ENCODE peak calls at places on chromosomes 13 and 19, in five cellular contexts. I is neural progenitor cell; M is mesendoderm; E is body of pancreas; W is CD8-positive, alpha-beta memory T cell. B is an unnamed sample.

GRCh38 chr13:50731400-50731799 is 112.1 kb downstream of the DLEU7 start:
- DNase-seq in I (no peak), M (no peak), E (no peak), W (no peak), B (no peak)

GRCh38 chr19:40225440-40226305 is 816 bp downstream of the CCNP start:
- DNase-seq in I (no peak), M (no peak), E (no peak), W (no peak), B (no peak)

GRCh38 chr13:53238241-53238640 is 209.6 kb downstream of the OLFM4 start:
- DNase-seq in I (peak; percentile 54), M (peak; percentile 66), E (no peak), W (no peak), B (no peak)

GRCh38 chr13:20940083-20940482 is 37.5 kb upstream of the XPO4 start:
- DNase-seq in I (no peak), M (no peak), E (no peak), W (no peak), B (no peak)

GRCh38 chr19:14972676-14973075 is 7.0 kb downstream of the SLC1A6 start:
- DNase-seq in I (no peak), M (no peak), E (no peak), W (no peak), B (no peak)

GRCh38 chr13:20544186-20544914 is 18.7 kb upstream of the CRYL1 start:
- DNase-seq in I (no peak), M (no peak), E (no peak), W (no peak), B (no peak)

GRCh38 chr13:66887088-66887487 is 343.0 kb downstream of the PCDH9 start:
- DNase-seq in I (no peak), M (no peak), E (no peak), W (no peak), B (no peak)

GRCh38 chr13:111269508-111269907 is 50.9 kb upstream of the TEX29 start:
- DNase-seq in I (no peak), M (peak; percentile 12), E (no peak), W (no peak), B (no peak)

GRCh38 chr19:35143231-35143715 is at the start of gene FXYD7:
- DNase-seq in I (peak; percentile 69), M (no peak), E (no peak), W (no peak), B (no peak)

GRCh38 chr19:18317998-18318800 is 4.7 kb downstream of the LSM4 start:
- DNase-seq in I (no peak), M (no peak), E (no peak), W (peak; percentile 50), B (peak; percentile 39)

GRCh38 chr13:98435356-98435755 is 141.6 kb downstream of the STK24 start:
- DNase-seq in I (no peak), M (no peak), E (no peak), W (no peak), B (no peak)

GRCh38 chr19:56900573-56901097 is 60.1 kb upstream of the PEG3 start:
- DNase-seq in I (no peak), M (no peak), E (no peak), W (no peak), B (no peak)
- H3K27ac ChIP-seq in I (no peak overlapping the region), M (no peak overlapping the region), E (no peak overlapping the region), W (no peak overlapping the region), B (no peak overlapping the region)

DNA sequence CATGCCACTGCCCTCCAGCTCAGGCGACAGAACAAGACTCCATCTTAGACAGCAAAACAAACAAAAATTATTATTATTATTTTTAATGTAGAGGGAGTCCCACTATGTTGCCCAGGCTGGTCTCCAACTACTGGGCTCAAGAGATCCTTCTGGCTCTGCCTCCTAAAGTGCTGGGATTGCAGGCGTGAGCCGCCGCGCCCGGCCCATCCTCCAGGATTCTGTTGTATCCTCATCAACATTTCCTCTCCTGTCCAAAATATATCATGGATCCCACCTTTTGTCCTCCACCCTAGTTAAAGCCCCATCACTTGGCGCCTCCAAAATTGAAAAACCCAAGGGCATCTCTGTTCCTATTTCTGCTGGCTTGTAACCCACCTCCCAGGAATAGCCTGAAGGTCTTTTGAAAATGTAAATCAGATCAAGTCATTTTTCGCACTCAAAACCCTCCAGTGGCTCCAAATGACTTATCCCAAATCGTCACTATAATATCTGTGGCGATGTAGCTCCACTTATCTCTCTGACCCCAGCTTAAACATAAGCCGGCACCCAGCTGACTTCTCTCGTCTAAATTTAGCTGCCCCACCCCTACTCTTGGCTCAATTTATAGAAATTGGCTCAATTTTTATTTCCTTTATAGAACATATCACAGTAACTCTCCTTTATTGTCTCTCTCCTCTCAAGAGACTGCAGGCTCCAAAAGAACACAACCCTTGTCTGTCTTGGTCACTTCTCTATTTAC is 1.1 kb downstream of the ZNF784 start:
- DNase-seq in I (no peak), M (no peak), E (no peak), W (no peak), B (no peak)
- H3K4me3 ChIP-seq in I (peak overlapping the region; percentile 80), M (no peak overlapping the region), E (no peak overlapping the region), W (peak overlapping the region; percentile 22), B (no peak overlapping the region)

GRCh38 chr13:113186061-113186900 is 22.2 kb downstream of the PCID2 start:
- DNase-seq in I (no peak), M (no peak), E (no peak), W (peak; percentile 37), B (no peak)

GRCh38 chr13:113183450-113184129 is 24.9 kb downstream of the PCID2 start:
- DNase-seq in I (no peak), M (no peak), E (no peak), W (no peak), B (no peak)

GRCh38 chr13:113182046-113182445 is 23.6 kb downstream of the PROZ start:
- DNase-seq in I (no peak), M (no peak), E (no peak), W (no peak), B (no peak)

GRCh38 chr13:113187263-113187669 is 21.2 kb downstream of the PCID2 start:
- DNase-seq in I (no peak), M (peak; percentile 79), E (no peak), W (no peak), B (no peak)

DNA sequence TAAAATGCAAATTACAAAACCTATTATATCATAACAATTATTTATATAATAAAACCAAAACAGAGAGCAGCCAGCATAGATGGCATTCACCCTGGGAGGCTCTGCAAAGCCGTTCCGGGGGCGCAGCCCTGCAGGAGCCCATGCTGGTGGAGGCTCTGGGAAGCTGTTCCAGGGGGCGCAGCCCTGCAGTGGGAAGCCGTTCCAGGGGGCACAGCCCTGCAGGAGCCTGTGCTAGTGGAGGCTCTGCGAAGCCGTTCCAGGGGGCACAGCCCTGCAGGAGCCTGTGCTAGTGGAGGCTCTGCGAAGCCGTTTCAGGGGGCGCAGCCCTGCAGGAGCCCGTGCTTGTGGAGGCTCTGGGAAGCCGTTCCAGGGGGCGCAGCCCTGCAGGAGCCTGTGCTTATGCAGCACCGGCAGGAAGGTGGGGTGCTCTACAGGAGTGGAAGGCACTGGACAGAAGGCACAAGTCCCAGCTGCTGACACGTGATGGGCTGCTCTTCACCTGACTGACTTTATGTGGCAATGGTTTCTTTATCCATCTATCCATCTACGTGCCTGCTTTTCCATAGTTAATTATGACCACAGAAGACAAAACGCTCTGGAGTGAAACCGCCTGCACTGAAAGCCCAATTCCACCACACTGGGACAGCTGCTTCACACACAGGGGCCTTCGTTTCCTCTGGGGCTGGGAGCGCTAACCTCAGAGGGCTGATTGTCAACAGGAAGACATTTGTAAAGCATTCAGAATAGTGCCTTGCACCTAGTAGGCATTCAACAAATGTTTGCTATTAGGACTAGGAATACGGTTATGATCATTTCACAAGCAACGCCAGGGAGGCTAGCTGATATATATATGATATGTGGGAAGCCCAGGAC is 23.7 kb downstream of the PCID2 start:
- DNase-seq in I (no peak), M (no peak), E (no peak), W (peak; percentile 47), B (no peak)
- H3K27ac ChIP-seq in I (no peak overlapping the region), M (no peak overlapping the region), E (no peak overlapping the region), W (no peak overlapping the region), B (peak overlapping the region; percentile 47)

GRCh38 chr19:21902596-21902995 is 66.6 kb upstream of the ZNF43 start:
- DNase-seq in I (no peak), M (no peak), E (no peak), W (no peak), B (no peak)
- H3K4me3 ChIP-seq in I (no peak overlapping the region), M (no peak overlapping the region), E (no peak overlapping the region), W (no peak overlapping the region), B (no peak overlapping the region)

DNA sequence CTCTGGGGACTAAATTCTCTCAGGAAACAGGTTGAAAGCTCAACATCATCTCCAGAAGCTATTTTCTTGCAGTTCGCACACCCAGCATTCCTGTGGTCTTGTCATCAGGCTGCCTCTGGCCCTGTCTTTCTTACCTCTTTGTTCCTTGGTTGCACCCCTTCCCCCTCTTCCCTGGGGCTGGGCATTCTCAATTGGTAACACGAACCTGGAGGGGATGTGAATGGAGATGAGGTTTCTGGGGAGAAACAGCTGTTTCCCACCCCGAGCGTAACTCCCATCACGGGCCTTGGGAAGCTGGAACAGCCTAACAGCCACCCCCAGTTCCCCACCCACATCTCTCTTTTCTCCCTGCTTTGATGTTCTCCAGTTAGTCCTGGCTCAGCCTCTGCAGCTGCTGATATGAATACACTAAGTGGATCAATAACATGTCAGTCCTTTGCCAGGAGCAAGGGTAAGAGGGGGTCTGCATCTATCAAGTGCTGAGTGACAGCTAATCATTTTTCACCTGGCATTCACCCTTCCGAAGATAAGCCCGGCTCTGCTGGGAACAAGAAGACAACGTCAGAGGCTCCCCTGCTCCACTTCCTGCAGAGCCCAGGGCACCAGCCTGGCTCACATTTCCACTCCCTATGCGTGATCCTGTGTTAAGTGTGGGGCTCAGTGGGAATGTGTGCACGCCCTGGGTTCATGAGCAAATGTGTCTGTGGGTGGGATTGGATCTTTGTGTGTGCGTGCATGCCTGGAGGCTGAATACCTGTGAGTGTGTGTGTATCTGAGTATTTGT is 74.0 kb upstream of the KCTD15 start:
- DNase-seq in I (no peak), M (no peak), E (no peak), W (no peak), B (no peak)
- H3K27ac ChIP-seq in I (no peak overlapping the region), M (no peak overlapping the region), E (no peak overlapping the region), W (no peak overlapping the region), B (no peak overlapping the region)

B was measured in effector memory CD4-positive, alpha-beta T cell.